ENCODE peak calls at places on chromosomes 1 and 21, in nine cellular contexts. M is dorsolateral prefrontal cortex; U is effector memory CD4-positive, alpha-beta T cell; I is Panc1; J is suprapubic skin; G is CD4-positive, alpha-beta T cell; B is lower lobe of right lung; X is CD8-positive, alpha-beta T cell; Z is Peyer's patch. F is an unnamed sample. For H3K27me3, the result is how much of the 10 kb centered on the place peaks cover.

GRCh38 chr1:64246294-64246917 is 43.0 kb downstream of the UBE2U start:
- DNase-seq in I (peak), Z (no peak), M (no peak), U (no peak), G (no peak), J (no peak), X (no peak), B (no peak), F (peak)

GRCh38 chr1:232438476-232438875 is 191.5 kb downstream of the SIPA1L2 start:
- DNase-seq in I (no peak), J (no peak), G (no peak), M (no peak), U (no peak), B (no peak), Z (no peak), X (no peak), F (no peak)

GRCh38 chr1:173249349-173249748 is 42.2 kb upstream of the TNFSF4 start:
- DNase-seq in J (no peak), I (no peak), G (no peak), M (no peak), U (no peak), Z (no peak), X (no peak), B (no peak), F (no peak)

GRCh38 chr1:72227667-72228066 is 54.7 kb downstream of the NEGR1 start:
- DNase-seq in I (no peak), Z (no peak), J (no peak), G (no peak), M (no peak), X (no peak), B (no peak), U (no peak), F (no peak)

GRCh38 chr1:215793210-215793609 is 226.1 kb downstream of the KCTD3 start:
- DNase-seq in B (no peak), M (no peak), X (no peak), Z (no peak), J (no peak), I (no peak), G (no peak), U (no peak), F (no peak)

GRCh38 chr1:202349263-202349928 is 897 bp downstream of the PPP1R12B start:
- DNase-seq in M (no peak), X (no peak), G (no peak), U (no peak), Z (no peak), J (no peak), B (no peak), I (no peak), F (peak)

GRCh38 chr1:157542676-157543075 is 9.6 kb downstream of the FCRL5 start:
- DNase-seq in B (peak), J (no peak), I (no peak), Z (no peak), M (no peak), G (no peak), X (no peak), U (no peak), F (peak)

GRCh38 chr1:30871276-30871871 is 37.2 kb downstream of the SDC3 start:
- DNase-seq in X (no peak), J (no peak), I (no peak), U (no peak), G (no peak), B (no peak), Z (no peak), M (no peak), F (no peak)

GRCh38 chr1:7669559-7670208 is 101.4 kb upstream of the VAMP3 start:
- DNase-seq in U (peak), I (peak), Z (peak), G (peak), X (peak), B (peak), M (peak), J (no peak), F (peak)

GRCh38 chr1:3425486-3426215 is 28.8 kb upstream of the ARHGEF16 start:
- DNase-seq in M (no peak), I (no peak), G (no peak), J (no peak), Z (no peak), X (no peak), B (no peak), U (no peak), F (no peak)

GRCh38 chr1:234143681-234144080 is 229.6 kb upstream of the COA6 start:
- DNase-seq in U (no peak), Z (no peak), B (no peak), J (no peak), X (no peak), M (no peak), G (no peak), I (no peak), F (no peak)

GRCh38 chr1:9591669-9592509 is 3.2 kb downstream of the TMEM201 start:
- DNase-seq in M (no peak), Z (peak), U (no peak), G (no peak), X (no peak), J (peak), I (no peak), B (peak), F (no peak)

GRCh38 chr1:227880342-227880924 is 65.0 kb downstream of the PRSS38 start:
- DNase-seq in J (no peak), M (no peak), G (no peak), X (no peak), B (no peak), U (no peak), I (no peak), Z (no peak), F (no peak)

GRCh38 chr1:36602189-36602588 is 119.5 kb upstream of the CSF3R start:
- DNase-seq in M (no peak), J (no peak), I (no peak), Z (no peak), G (no peak), B (no peak), X (no peak), U (no peak), F (no peak)

GRCh38 chr1:204319462-204319861 is 40.3 kb downstream of the PLEKHA6 start:
- DNase-seq in J (no peak), B (no peak), Z (peak), U (no peak), I (peak), M (no peak), X (no peak), G (no peak), F (no peak)

GRCh38 chr1:13766906-13767564 is 67.0 kb downstream of the PRDM2 start:
- DNase-seq in Z (no peak), X (no peak), I (no peak), G (no peak), M (no peak), B (no peak), U (no peak), J (no peak), F (no peak)

GRCh38 chr1:163054056-163054706 is 15.0 kb upstream of the RGS4 start:
- DNase-seq in X (no peak), M (no peak), U (no peak), Z (no peak), B (no peak), G (no peak), I (no peak), J (no peak), F (no peak)

GRCh38 chr1:235908742-235909520 is 42.2 kb upstream of the LYST start:
- DNase-seq in U (no peak), G (no peak), M (no peak), B (no peak), J (no peak), I (no peak), Z (no peak), X (no peak), F (no peak)

GRCh38 chr1:202272446-202272845 is 69.3 kb downstream of the UBE2T start:
- DNase-seq in I (no peak), M (no peak), G (no peak), J (no peak), B (no peak), Z (no peak), U (no peak), X (no peak), F (no peak)

GRCh38 chr1:21520899-21521716 is 11.9 kb downstream of the ALPL start:
- DNase-seq in M (no peak), Z (no peak), I (no peak), U (no peak), B (no peak), G (no peak), X (no peak), J (no peak), F (no peak)

GRCh38 chr1:233241782-233242181 is 53.7 kb downstream of the PCNX2 start:
- DNase-seq in B (no peak), M (no peak), G (no peak), X (no peak), J (no peak), Z (no peak), I (no peak), U (no peak), F (peak)

GRCh38 chr1:70039485-70039884 is 165.9 kb downstream of the LRRC40 start:
- DNase-seq in M (no peak), U (no peak), I (no peak), Z (no peak), G (no peak), J (no peak), B (no peak), X (no peak), F (no peak)

GRCh38 chr1:64967381-64967780 is 1.0 kb upstream of the JAK1 start:
- DNase-seq in X (no peak), Z (no peak), I (no peak), G (no peak), U (no peak), J (no peak), B (no peak), M (no peak), F (peak)

GRCh38 chr21:45032977-45033705 is 41.2 kb upstream of the ADARB1 start:
- DNase-seq in J (peak), M (no peak), B (no peak), I (no peak), G (no peak), Z (peak), U (no peak), X (no peak), F (no peak)

GRCh38 chr1:1044455-1044854 is 24.5 kb downstream of the AGRN start:
- DNase-seq in Z (no peak), X (no peak), I (no peak), G (no peak), B (no peak), J (no peak), U (no peak), M (no peak), F (no peak)

DNA sequence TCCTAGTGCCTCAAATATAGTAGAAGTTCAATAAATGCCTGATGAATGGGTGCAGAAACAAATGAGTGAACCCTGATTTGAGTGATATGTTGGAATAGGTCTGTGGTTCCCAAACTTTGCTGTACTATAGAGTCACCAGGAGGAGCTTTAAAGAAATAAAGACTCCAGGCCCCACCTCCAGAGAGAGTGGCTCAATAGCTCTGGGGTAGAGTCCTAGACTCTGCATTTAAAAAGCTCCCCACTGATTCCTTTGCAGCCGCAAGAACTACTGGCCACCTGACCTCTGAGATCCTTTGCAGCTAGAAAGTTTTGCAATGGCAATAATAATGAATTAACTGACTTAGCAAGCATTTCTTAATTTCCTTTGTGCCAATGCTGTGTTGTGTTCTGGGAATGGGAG is 20.9 kb downstream of the TCHHL1 start:
- DNase-seq in I (no peak), U (no peak), B (no peak), Z (no peak), X (no peak), G (no peak), M (no peak), J (no peak), F (no peak)
- H3K27me3 ChIP-seq in I (under half), U (under half), B (under half), Z (under half), X (under half), G (under half), M (under half), J (under half), F (under half)

DNA sequence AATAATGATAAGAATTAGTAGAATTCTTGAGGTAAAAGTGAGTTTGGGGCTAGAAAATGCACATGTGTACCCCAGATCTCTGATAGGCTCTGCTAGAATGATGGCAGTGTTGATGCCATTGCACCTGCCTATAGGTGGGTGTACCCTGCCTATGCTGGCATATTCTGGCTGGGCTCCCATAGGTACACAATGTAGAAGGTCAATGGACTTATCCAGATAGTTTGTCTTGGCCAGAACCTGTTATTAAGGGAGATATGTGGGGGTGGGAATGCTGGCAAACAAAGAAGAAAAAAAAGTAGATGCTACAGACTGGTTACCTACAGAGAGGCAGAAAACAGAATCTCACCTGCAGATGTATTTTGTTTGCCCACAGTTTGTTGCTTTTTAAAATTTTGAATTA is 14.1 kb upstream of the KLHDC8A start:
- DNase-seq in X (no peak), U (no peak), M (no peak), J (no peak), G (no peak), I (no peak), Z (no peak), B (no peak), F (peak)
- H3K27me3 ChIP-seq in X (under half), U (under half), M (under half), J (under half), G (under half), I (under half), Z (under half), B (under half), F (under half)

GRCh38 chr1:29643838-29644440 is 407.6 kb downstream of the PTPRU start:
- DNase-seq in X (no peak), Z (no peak), B (no peak), I (no peak), M (no peak), U (no peak), J (no peak), G (no peak), F (no peak)
- H3K27me3 ChIP-seq in X (under half), Z (under half), B (under half), I (under half), M (under half), U (under half), J (under half), G (under half), F (under half)

GRCh38 chr1:218669431-218669830 is 324.3 kb downstream of the TGFB2 start:
- DNase-seq in M (no peak), B (no peak), I (no peak), J (no peak), X (no peak), Z (no peak), G (no peak), U (no peak), F (no peak)
- H3K27me3 ChIP-seq in M (under half), B (under half), I (under half), J (under half), X (under half), Z (under half), G (under half), U (under half), F (under half)

DNA sequence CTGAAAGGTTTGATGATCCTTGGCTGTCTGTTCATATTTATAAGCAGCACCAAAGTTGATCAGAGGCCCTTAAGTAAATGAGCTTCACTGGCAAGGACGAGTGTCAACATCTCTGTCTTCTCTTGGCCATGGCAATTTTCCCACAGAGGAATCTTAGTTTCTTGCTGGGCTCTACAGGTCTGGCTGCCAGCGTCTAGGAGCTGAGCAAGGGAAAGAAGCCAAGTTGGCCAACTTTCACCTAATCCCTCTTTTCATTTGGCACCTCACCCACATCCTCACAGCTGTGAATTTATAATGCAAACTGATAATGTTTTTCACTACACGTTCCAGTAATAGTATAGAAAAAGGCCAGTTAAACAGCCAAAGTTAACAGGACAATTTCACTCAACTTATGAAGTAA is 99.0 kb upstream of the LBR start:
- DNase-seq in G (no peak), X (no peak), I (no peak), U (no peak), Z (no peak), M (no peak), J (no peak), B (no peak), F (no peak)
- H3K27me3 ChIP-seq in G (under half), X (under half), I (under half), U (under half), Z (under half), M (under half), J (under half), B (under half), F (under half)

GRCh38 chr21:42451941-42452340 is 44.1 kb downstream of the RSPH1 start:
- DNase-seq in J (no peak), M (no peak), G (no peak), B (no peak), X (no peak), Z (peak), U (no peak), I (no peak), F (no peak)
- H3K27me3 ChIP-seq in J (under half), M (under half), G (under half), B (under half), X (under half), Z (under half), U (under half), I (under half), F (under half)

GRCh38 chr1:33131191-33131590 is 50.2 kb downstream of the AZIN2 start:
- DNase-seq in M (no peak), Z (no peak), B (no peak), J (no peak), X (no peak), U (no peak), I (no peak), G (no peak), F (no peak)
- H3K27me3 ChIP-seq in M (under half), Z (under half), B (under half), J (under half), X (under half), U (under half), I (under half), G (under half), F (under half)

GRCh38 chr1:19662313-19662712 is 2.4 kb upstream of the HTR6 start:
- DNase-seq in Z (no peak), J (no peak), M (no peak), I (no peak), X (no peak), G (no peak), U (no peak), B (no peak), F (no peak)

GRCh38 chr1:19665456-19666138 is 922 bp downstream of the HTR6 start:
- DNase-seq in I (no peak), J (no peak), X (no peak), M (no peak), B (no peak), G (no peak), Z (no peak), U (no peak), F (no peak)

GRCh38 chr1:19666139-19666465 is 1.4 kb downstream of the HTR6 start:
- DNase-seq in M (no peak), B (no peak), X (no peak), I (no peak), J (no peak), G (no peak), Z (no peak), U (no peak), F (no peak)

GRCh38 chr1:19665044-19665455 is 375 bp downstream of the HTR6 start:
- DNase-seq in J (no peak), I (no peak), X (no peak), U (no peak), B (no peak), G (no peak), M (no peak), Z (no peak), F (no peak)

GRCh38 chr1:19664453-19665043 is at the start of gene HTR6:
- DNase-seq in J (no peak), Z (no peak), B (no peak), M (no peak), G (no peak), I (no peak), U (peak), X (no peak), F (no peak)
- H3K27me3 ChIP-seq in J (half or more), Z (under half), B (half or more), M (under half), G (under half), I (under half), U (under half), X (under half), F (under half)